ENCODE peak calls at places on chromosomes 1 and 21, in eight cellular contexts. L is NAMALWA, E is mucosa of gallbladder, D is Calu3, G is occipital lobe, I is right atrium auricular region, R is NCI-H446 treated with DMSO at 0.1 percent for 48 hours, A is neural crest cell. O is an unnamed sample.

GRCh38 chr1:206679738-206680211 is 4.9 kb upstream of the MAPKAPK2 start:
- DNase-seq in L (peak), E (no peak), D (no peak), G (no peak), I (no peak), R (no peak), A (no peak), O (no peak)

GRCh38 chr1:55043011-55043410 is 3.7 kb downstream of the PCSK9 start:
- DNase-seq in L (no peak), E (no peak), D (no peak), G (no peak), I (no peak), R (no peak), A (no peak), O (no peak)

GRCh38 chr1:48679868-48680267 is 96.8 kb downstream of the BEND5 start:
- DNase-seq in L (no peak), E (no peak), D (no peak), G (no peak), I (no peak), R (no peak), A (no peak), O (no peak)

GRCh38 chr1:89206361-89206760 is 7.6 kb upstream of the GBP4 start:
- DNase-seq in L (no peak), E (no peak), D (no peak), G (no peak), I (no peak), R (no peak), A (no peak), O (no peak)

GRCh38 chr1:58401991-58402390 is 144.5 kb downstream of the OMA1 start:
- DNase-seq in L (no peak), E (no peak), D (no peak), G (no peak), I (no peak), R (peak), A (no peak), O (no peak)

GRCh38 chr1:44576456-44577150 is 97.7 kb downstream of the TMEM53 start:
- DNase-seq in L (no peak), E (no peak), D (no peak), G (peak), I (no peak), R (no peak), A (no peak), O (no peak)

GRCh38 chr1:63621698-63622097 is 28.5 kb downstream of the PGM1 start:
- DNase-seq in L (no peak), E (peak), D (no peak), G (no peak), I (no peak), R (peak), A (no peak), O (no peak)

GRCh38 chr21:35319684-35320083 is 270.6 kb upstream of the RUNX1 start:
- DNase-seq in L (no peak), E (no peak), D (no peak), G (no peak), I (no peak), R (no peak), A (no peak), O (no peak)

GRCh38 chr1:187626056-187626455 is 797.3 kb downstream of the PLA2G4A start:
- DNase-seq in L (no peak), E (no peak), D (no peak), G (no peak), I (no peak), R (peak), A (no peak), O (no peak)

GRCh38 chr1:172976222-172977041 is 74.3 kb downstream of the TNFSF18 start:
- DNase-seq in L (no peak), E (peak), D (peak), G (no peak), I (no peak), R (no peak), A (no peak), O (no peak)

GRCh38 chr1:233503351-233503950 is 110.5 kb upstream of the KCNK1 start:
- DNase-seq in L (no peak), E (no peak), D (no peak), G (no peak), I (no peak), R (peak), A (no peak), O (no peak)

GRCh38 chr1:236516929-236517704 is 6.7 kb upstream of the LGALS8 start:
- DNase-seq in L (no peak), E (no peak), D (no peak), G (no peak), I (no peak), R (no peak), A (no peak), O (peak)

GRCh38 chr1:201020040-201020591 is 3.4 kb downstream of the KIF21B start:
- DNase-seq in L (peak), E (no peak), D (no peak), G (no peak), I (no peak), R (no peak), A (no peak), O (no peak)

GRCh38 chr1:183039985-183040447 is 16.8 kb downstream of the LAMC1 start:
- DNase-seq in L (peak), E (no peak), D (no peak), G (no peak), I (no peak), R (peak), A (no peak), O (peak)

GRCh38 chr1:58812926-58813325 is 29.1 kb upstream of the JUN start:
- DNase-seq in L (no peak), E (no peak), D (no peak), G (no peak), I (no peak), R (no peak), A (no peak), O (no peak)

GRCh38 chr1:27488523-27489138 is 1.3 kb downstream of the WASF2 start:
- DNase-seq in L (peak), E (no peak), D (no peak), G (no peak), I (no peak), R (no peak), A (no peak), O (no peak)

GRCh38 chr1:53511933-53512806 is 53.0 kb downstream of the DMRTB1 start:
- DNase-seq in L (no peak), E (no peak), D (no peak), G (no peak), I (no peak), R (peak), A (no peak), O (peak)

GRCh38 chr1:25944986-25945385 is 38.8 kb upstream of the STMN1 start:
- DNase-seq in L (no peak), E (no peak), D (no peak), G (no peak), I (no peak), R (no peak), A (no peak), O (no peak)

GRCh38 chr1:20110679-20111078 is 8.7 kb downstream of the PLA2G2D start:
- DNase-seq in L (no peak), E (peak), D (no peak), G (no peak), I (peak), R (no peak), A (no peak), O (no peak)

GRCh38 chr1:39671793-39672550 is at the start of gene NT5C1A:
- DNase-seq in L (no peak), E (no peak), D (peak), G (no peak), I (no peak), R (no peak), A (peak), O (no peak)

GRCh38 chr1:77282187-77282865 is 507 bp downstream of the AK5 start:
- DNase-seq in L (no peak), E (no peak), D (peak), G (no peak), I (no peak), R (no peak), A (peak), O (no peak)

GRCh38 chr1:119748040-119748439 is 20.7 kb downstream of the HMGCS2 start:
- DNase-seq in L (no peak), E (no peak), D (no peak), G (no peak), I (no peak), R (no peak), A (no peak), O (no peak)

GRCh38 chr21:16514316-16514715 is 784.5 kb downstream of the USP25 start:
- DNase-seq in L (no peak), E (no peak), D (no peak), G (no peak), I (no peak), R (no peak), A (no peak), O (no peak)

GRCh38 chr1:225767591-225768540 is 9.8 kb upstream of the SRP9 start:
- DNase-seq in L (peak), E (peak), D (no peak), G (no peak), I (peak), R (peak), A (no peak), O (no peak)

GRCh38 chr1:242525360-242525722 is 844 bp upstream of the PLD5 start:
- DNase-seq in L (no peak), E (no peak), D (no peak), G (no peak), I (no peak), R (no peak), A (no peak), O (no peak)

GRCh38 chr1:18101508-18101907 is 6.1 kb upstream of the IGSF21 start:
- DNase-seq in L (no peak), E (no peak), D (no peak), G (no peak), I (no peak), R (no peak), A (no peak), O (no peak)

GRCh38 chr1:93601686-93602085 is 80.0 kb downstream of the BCAR3 start:
- DNase-seq in L (no peak), E (no peak), D (no peak), G (no peak), I (no peak), R (no peak), A (no peak), O (no peak)

GRCh38 chr1:202244841-202245261 is 51.3 kb downstream of the LGR6 start:
- DNase-seq in L (peak), E (no peak), D (no peak), G (no peak), I (no peak), R (no peak), A (no peak), O (no peak)

GRCh38 chr1:147236959-147237791 is 5.3 kb upstream of the CHD1L start:
- DNase-seq in L (no peak), E (no peak), D (peak), G (no peak), I (no peak), R (no peak), A (no peak), O (no peak)

GRCh38 chr21:32426592-32427051 is 14.1 kb downstream of the EVA1C start:
- DNase-seq in L (no peak), E (no peak), D (no peak), G (no peak), I (no peak), R (no peak), A (no peak), O (no peak)

GRCh38 chr1:111571239-111571638 is 48.4 kb upstream of the RAP1A start:
- DNase-seq in L (no peak), E (no peak), D (no peak), G (no peak), I (no peak), R (no peak), A (no peak), O (no peak)